ENCODE peak calls at places on chromosomes 3 and 15, in five cellular contexts. One of them, this sample, is unnamed.

GRCh38 chr3:195738274-195739044 is 17.7 kb downstream of the MUC20 start:
- DNase-seq in mucosa of descending colon: no peak
- DNase-seq in ovary: no peak
- DNase-seq in GM13977: no peak
- DNase-seq in cardiac fibroblast: no peak
- DNase-seq in this sample: no peak

GRCh38 chr3:161915283-161915682 is 418.7 kb downstream of the OTOL1 start:
- DNase-seq in mucosa of descending colon: no peak
- DNase-seq in ovary: no peak
- DNase-seq in GM13977: no peak
- DNase-seq in cardiac fibroblast: no peak
- DNase-seq in this sample: no peak

GRCh38 chr3:62100233-62100989 is 272.9 kb downstream of the FEZF2 start:
- DNase-seq in mucosa of descending colon: no peak
- DNase-seq in ovary: no peak
- DNase-seq in GM13977: no peak
- DNase-seq in cardiac fibroblast: peak
- DNase-seq in this sample: no peak

GRCh38 chr15:62962101-62962995 is 80.2 kb upstream of the TPM1 start:
- DNase-seq in mucosa of descending colon: no peak
- DNase-seq in ovary: no peak
- DNase-seq in GM13977: no peak
- DNase-seq in cardiac fibroblast: no peak
- DNase-seq in this sample: no peak

GRCh38 chr15:49741721-49742120 is 120.9 kb downstream of the DTWD1 start:
- DNase-seq in mucosa of descending colon: peak
- DNase-seq in ovary: no peak
- DNase-seq in GM13977: no peak
- DNase-seq in cardiac fibroblast: no peak
- DNase-seq in this sample: peak

GRCh38 chr15:62758952-62759349 is 283.6 kb upstream of the TPM1 start:
- DNase-seq in mucosa of descending colon: no peak
- DNase-seq in ovary: no peak
- DNase-seq in GM13977: no peak
- DNase-seq in cardiac fibroblast: no peak
- DNase-seq in this sample: no peak

GRCh38 chr15:95025924-95026728 is 794.8 kb downstream of the MCTP2 start:
- DNase-seq in mucosa of descending colon: no peak
- DNase-seq in ovary: peak
- DNase-seq in GM13977: peak
- DNase-seq in cardiac fibroblast: peak
- DNase-seq in this sample: peak

GRCh38 chr15:55168350-55168974 is 28.3 kb downstream of the RSL24D1 start:
- DNase-seq in mucosa of descending colon: no peak
- DNase-seq in ovary: peak
- DNase-seq in GM13977: peak
- DNase-seq in cardiac fibroblast: peak
- DNase-seq in this sample: peak

GRCh38 chr3:170529912-170530311 is 56.0 kb downstream of the SLC7A14 start:
- DNase-seq in mucosa of descending colon: no peak
- DNase-seq in ovary: no peak
- DNase-seq in GM13977: no peak
- DNase-seq in cardiac fibroblast: no peak
- DNase-seq in this sample: no peak

GRCh38 chr3:186787642-186788481 is 4.5 kb downstream of the EIF4A2 start:
- DNase-seq in mucosa of descending colon: no peak
- DNase-seq in ovary: no peak
- DNase-seq in GM13977: no peak
- DNase-seq in cardiac fibroblast: no peak
- DNase-seq in this sample: no peak

GRCh38 chr3:173064631-173065030 is 76.4 kb downstream of the SPATA16 start:
- DNase-seq in mucosa of descending colon: no peak
- DNase-seq in ovary: no peak
- DNase-seq in GM13977: no peak
- DNase-seq in cardiac fibroblast: no peak
- DNase-seq in this sample: no peak

GRCh38 chr15:98787936-98788757 is 139.8 kb downstream of the IGF1R start:
- DNase-seq in mucosa of descending colon: peak
- DNase-seq in ovary: no peak
- DNase-seq in GM13977: no peak
- DNase-seq in cardiac fibroblast: no peak
- DNase-seq in this sample: peak

GRCh38 chr3:125148836-125149235 is 63.7 kb downstream of the SLC12A8 start:
- DNase-seq in mucosa of descending colon: peak
- DNase-seq in ovary: no peak
- DNase-seq in GM13977: peak
- DNase-seq in cardiac fibroblast: peak
- DNase-seq in this sample: peak

DNA sequence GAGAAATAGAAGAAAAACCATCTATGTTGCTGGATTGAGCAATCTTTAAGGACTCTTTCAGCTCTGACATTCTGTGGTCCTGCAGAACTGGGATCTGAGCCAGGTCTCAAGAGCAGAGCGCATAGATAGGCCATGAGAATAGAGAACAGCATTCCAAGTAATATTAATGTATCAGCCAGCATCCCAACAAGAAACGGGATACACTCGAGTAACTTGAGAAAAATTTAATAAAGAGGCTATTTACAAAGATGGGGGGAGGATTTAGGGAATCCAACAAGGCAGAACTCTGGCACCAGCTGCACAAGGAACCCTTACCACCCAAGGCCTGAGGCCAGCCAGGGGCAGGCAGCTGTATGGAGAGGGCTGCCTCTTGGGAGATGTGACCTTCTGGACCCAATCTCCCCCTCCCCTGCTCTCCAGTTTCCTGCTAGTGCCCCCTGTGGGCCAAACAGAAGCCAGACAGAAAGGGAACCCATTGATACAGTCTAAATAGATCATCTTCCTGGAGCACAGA is 8.2 kb downstream of the TMOD2 start:
- DNase-seq in mucosa of descending colon: no peak
- DNase-seq in ovary: no peak
- DNase-seq in GM13977: no peak
- DNase-seq in cardiac fibroblast: peak
- DNase-seq in this sample: peak
- TF ChIP-seq CTCF in mucosa of descending colon: no peak
- TF ChIP-seq CTCF in ovary: no peak
- TF ChIP-seq CTCF in GM13977: peak
- TF ChIP-seq CTCF in cardiac fibroblast: peak
- TF ChIP-seq CTCF in this sample: no peak

GRCh38 chr15:89291934-89292438 is 42.6 kb downstream of the POLG start:
- DNase-seq in mucosa of descending colon: no peak
- DNase-seq in ovary: no peak
- DNase-seq in GM13977: no peak
- DNase-seq in cardiac fibroblast: no peak
- DNase-seq in this sample: no peak

GRCh38 chr15:89293012-89293411 is 41.6 kb downstream of the POLG start:
- DNase-seq in mucosa of descending colon: no peak
- DNase-seq in ovary: no peak
- DNase-seq in GM13977: no peak
- DNase-seq in cardiac fibroblast: no peak
- DNase-seq in this sample: no peak
- TF ChIP-seq CTCF in mucosa of descending colon: no peak
- TF ChIP-seq CTCF in ovary: no peak
- TF ChIP-seq CTCF in GM13977: no peak
- TF ChIP-seq CTCF in cardiac fibroblast: no peak
- TF ChIP-seq CTCF in this sample: no peak

DNA sequence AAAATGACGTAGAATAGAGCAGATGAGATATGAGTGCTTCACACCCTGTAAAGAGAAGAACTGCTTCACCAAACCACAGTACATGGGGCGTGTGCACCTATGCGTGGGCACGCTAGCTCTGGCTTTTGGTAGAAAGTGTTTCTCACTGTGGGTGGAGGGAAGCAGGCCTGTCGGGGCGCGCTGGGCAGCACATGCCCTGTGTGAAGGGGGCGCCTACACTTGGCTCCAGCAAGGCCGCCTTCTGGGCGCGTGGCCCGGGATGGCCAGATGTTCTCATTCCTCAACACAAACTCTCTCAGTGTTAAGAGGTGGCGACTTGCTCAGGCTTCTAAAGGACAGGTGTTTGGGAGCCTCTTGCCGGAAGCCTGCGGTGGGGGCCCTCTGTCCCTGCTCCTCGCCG is 90.0 kb downstream of the FBLN2 start:
- DNase-seq in mucosa of descending colon: peak
- DNase-seq in ovary: no peak
- DNase-seq in GM13977: no peak
- DNase-seq in cardiac fibroblast: no peak
- DNase-seq in this sample: no peak
- TF ChIP-seq CTCF in mucosa of descending colon: no peak
- TF ChIP-seq CTCF in ovary: no peak
- TF ChIP-seq CTCF in GM13977: no peak
- TF ChIP-seq CTCF in cardiac fibroblast: no peak
- TF ChIP-seq CTCF in this sample: no peak

GRCh38 chr3:138249636-138250035 is 62.5 kb downstream of the ARMC8 start:
- DNase-seq in mucosa of descending colon: no peak
- DNase-seq in ovary: no peak
- DNase-seq in GM13977: no peak
- DNase-seq in cardiac fibroblast: no peak
- DNase-seq in this sample: no peak

GRCh38 chr3:138253609-138254008 is 66.5 kb downstream of the ARMC8 start:
- DNase-seq in mucosa of descending colon: no peak
- DNase-seq in ovary: no peak
- DNase-seq in GM13977: no peak
- DNase-seq in cardiac fibroblast: no peak
- DNase-seq in this sample: no peak

GRCh38 chr3:138257986-138258385 is 70.9 kb downstream of the ARMC8 start:
- DNase-seq in mucosa of descending colon: no peak
- DNase-seq in ovary: no peak
- DNase-seq in GM13977: no peak
- DNase-seq in cardiac fibroblast: no peak
- DNase-seq in this sample: no peak

GRCh38 chr3:138256022-138256421 is 68.9 kb downstream of the ARMC8 start:
- DNase-seq in mucosa of descending colon: no peak
- DNase-seq in ovary: no peak
- DNase-seq in GM13977: no peak
- DNase-seq in cardiac fibroblast: no peak
- DNase-seq in this sample: no peak

GRCh38 chr3:138254199-138254598 is 67.1 kb downstream of the ARMC8 start:
- DNase-seq in mucosa of descending colon: no peak
- DNase-seq in ovary: no peak
- DNase-seq in GM13977: no peak
- DNase-seq in cardiac fibroblast: no peak
- DNase-seq in this sample: no peak
- TF ChIP-seq CTCF in mucosa of descending colon: no peak
- TF ChIP-seq CTCF in ovary: no peak
- TF ChIP-seq CTCF in GM13977: no peak
- TF ChIP-seq CTCF in cardiac fibroblast: no peak
- TF ChIP-seq CTCF in this sample: no peak

GRCh38 chr3:39064646-39065045 is 12.8 kb downstream of the WDR48 start:
- DNase-seq in mucosa of descending colon: no peak
- DNase-seq in ovary: no peak
- DNase-seq in GM13977: no peak
- DNase-seq in cardiac fibroblast: no peak
- DNase-seq in this sample: no peak

GRCh38 chr3:39062180-39062579 is 10.4 kb downstream of the WDR48 start:
- DNase-seq in mucosa of descending colon: no peak
- DNase-seq in ovary: no peak
- DNase-seq in GM13977: no peak
- DNase-seq in cardiac fibroblast: no peak
- DNase-seq in this sample: peak

GRCh38 chr3:39067286-39067685 is 15.5 kb downstream of the WDR48 start:
- DNase-seq in mucosa of descending colon: no peak
- DNase-seq in ovary: no peak
- DNase-seq in GM13977: no peak
- DNase-seq in cardiac fibroblast: no peak
- DNase-seq in this sample: no peak

GRCh38 chr3:39063143-39063542 is 11.3 kb downstream of the WDR48 start:
- DNase-seq in mucosa of descending colon: no peak
- DNase-seq in ovary: no peak
- DNase-seq in GM13977: no peak
- DNase-seq in cardiac fibroblast: no peak
- DNase-seq in this sample: no peak

GRCh38 chr3:39065197-39065596 is 13.4 kb downstream of the WDR48 start:
- DNase-seq in mucosa of descending colon: no peak
- DNase-seq in ovary: no peak
- DNase-seq in GM13977: peak
- DNase-seq in cardiac fibroblast: peak
- DNase-seq in this sample: peak
- TF ChIP-seq CTCF in mucosa of descending colon: no peak
- TF ChIP-seq CTCF in ovary: no peak
- TF ChIP-seq CTCF in GM13977: peak
- TF ChIP-seq CTCF in cardiac fibroblast: peak
- TF ChIP-seq CTCF in this sample: peak